ENCODE peak calls at places on chromosomes 6 and 20, in four cellular contexts. C is H1, E is cardiac muscle cell, N is stomach. R is an unnamed sample.

GRCh38 chr20:56788671-56789610 is 159.8 kb downstream of the TFAP2C start:
- DNase-seq in C (no peak), E (peak; percentile 47), N (no peak), R (no peak)

GRCh38 chr6:89084954-89085353 is 4.4 kb downstream of the PNRC1 start:
- DNase-seq in C (no peak), E (peak; percentile 46), N (no peak), R (no peak)

GRCh38 chr6:111589366-111589765 is 16.3 kb downstream of the TRAF3IP2 start:
- DNase-seq in C (no peak), E (peak; percentile 85), N (no peak), R (no peak)

GRCh38 chr6:115159733-115160132 is 816.9 kb upstream of the HS3ST5 start:
- DNase-seq in C (no peak), E (no peak), N (no peak), R (no peak)

GRCh38 chr6:28218312-28219248 is 6.5 kb upstream of the ZSCAN9 start:
- DNase-seq in C (peak; percentile 72), E (peak; percentile 78), N (peak; percentile 72), R (peak; percentile 55)

GRCh38 chr6:105892577-105893262 is 193.4 kb upstream of the PRDM1 start:
- DNase-seq in C (no peak), E (no peak), N (peak; percentile 45), R (no peak)

GRCh38 chr20:60206259-60206658 is 248.0 kb downstream of the CDH26 start:
- DNase-seq in C (no peak), E (peak; percentile 8), N (no peak), R (no peak)

GRCh38 chr6:158266131-158266530 is 46.1 kb upstream of the TULP4 start:
- DNase-seq in C (peak; percentile 13), E (no peak), N (no peak), R (no peak)

GRCh38 chr6:4008324-4009047 is 70.5 kb downstream of the FAM217A start:
- DNase-seq in C (no peak), E (peak; percentile 90), N (no peak), R (peak; percentile 60)

GRCh38 chr6:153767127-153767526 is 271.9 kb upstream of the OPRM1 start:
- DNase-seq in C (no peak), E (no peak), N (no peak), R (no peak)

GRCh38 chr6:116571683-116572000 is 338 bp downstream of the RWDD1 start:
- DNase-seq in C (no peak), E (no peak), N (no peak), R (no peak)

GRCh38 chr6:100126682-100127484 is 132.9 kb upstream of the MCHR2 start:
- DNase-seq in C (no peak), E (peak; percentile 6), N (no peak), R (no peak)

GRCh38 chr6:52098649-52099184 is 11.3 kb upstream of the PKHD1 start:
- DNase-seq in C (no peak), E (no peak), N (no peak), R (no peak)

GRCh38 chr20:41563087-41563486 is 55.1 kb downstream of the CHD6 start:
- DNase-seq in C (no peak), E (no peak), N (no peak), R (no peak)

GRCh38 chr6:31887608-31888007 is 8.8 kb upstream of the SLC44A4 start:
- DNase-seq in C (no peak), E (no peak), N (no peak), R (no peak)
- H3K36me3 ChIP-seq in C (peaks cover 76% of the 10 kb centered on the region), E (peaks cover 72% of the 10 kb centered on the region), N (peaks cover 73% of the 10 kb centered on the region), R (peaks cover 32% of the 10 kb centered on the region)

DNA sequence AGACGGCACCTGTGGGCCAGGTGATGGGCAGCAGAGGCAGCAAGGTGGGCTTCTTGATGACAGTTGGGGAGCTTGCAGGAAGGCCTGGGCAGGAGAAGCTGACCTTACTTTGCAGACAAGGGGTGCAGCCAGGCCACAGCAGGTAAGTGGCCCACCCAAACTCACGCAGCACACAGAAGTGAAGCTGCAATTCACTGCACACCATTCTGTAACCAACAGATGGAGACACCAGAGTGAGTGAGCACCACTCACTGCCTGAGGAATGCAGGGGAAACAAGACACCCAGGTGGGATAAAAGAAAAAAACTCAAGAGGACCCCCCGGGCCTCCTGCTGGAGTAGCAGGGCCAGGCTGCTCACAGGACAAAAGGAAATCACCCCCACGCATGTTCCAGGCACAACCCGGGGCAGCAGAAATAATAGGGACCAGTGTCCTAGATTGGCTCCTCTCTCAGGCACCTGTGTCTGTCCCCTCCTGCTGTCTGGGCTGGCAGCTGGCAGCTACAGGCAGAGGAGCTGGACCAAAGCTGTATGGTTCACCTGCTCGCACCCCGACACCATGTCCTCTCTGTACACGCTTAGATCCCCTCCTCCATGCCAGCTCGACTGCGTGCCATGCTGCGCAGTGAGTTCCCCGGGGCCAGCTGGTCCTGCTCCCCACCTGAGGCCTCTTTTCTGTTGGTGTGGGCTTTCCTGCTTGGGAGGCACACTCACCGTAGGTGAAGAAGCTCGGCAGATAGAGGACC is 4.9 kb downstream of the MTCH1 start:
- DNase-seq in C (no peak), E (no peak), N (no peak), R (no peak)
- H3K36me3 ChIP-seq in C (peaks cover 22% of the 10 kb centered on the region), E (peaks cover 12% of the 10 kb centered on the region), N (peaks cover 32% of the 10 kb centered on the region), R (peaks cover 23% of the 10 kb centered on the region)

DNA sequence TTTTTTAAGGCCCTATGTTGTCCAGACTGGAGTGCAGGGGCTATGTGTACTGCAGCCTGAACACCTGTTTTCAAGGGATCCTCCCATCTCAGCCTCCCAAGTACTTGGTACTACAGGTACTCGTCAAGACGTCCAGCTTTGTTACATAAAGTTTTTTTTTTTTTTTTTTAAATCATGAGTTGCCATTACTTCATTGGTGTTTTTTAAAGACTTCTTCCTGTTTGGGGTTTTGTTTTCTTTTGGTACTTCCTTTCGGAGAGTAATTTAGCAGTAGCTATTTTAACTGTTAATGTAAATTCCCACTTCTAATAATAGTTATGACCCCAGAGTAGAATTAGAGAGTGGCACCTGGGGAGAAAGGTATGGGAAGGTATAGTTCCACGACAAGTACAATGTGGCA is 10.5 kb downstream of the ZNFX1 start:
- DNase-seq in C (no peak), E (no peak), N (no peak), R (no peak)
- H3K36me3 ChIP-seq in C (peaks cover 55% of the 10 kb centered on the region), E (peaks cover 42% of the 10 kb centered on the region), N (peaks cover 53% of the 10 kb centered on the region), R (peaks cover 6% of the 10 kb centered on the region)

GRCh38 chr6:548091-548490 is 108.8 kb downstream of the HUS1B start:
- DNase-seq in C (no peak), E (no peak), N (no peak), R (no peak)
- H3K36me3 ChIP-seq in C (peaks cover 23% of the 10 kb centered on the region), E (peaks cover 10% of the 10 kb centered on the region), N (peaks cover 12% of the 10 kb centered on the region), R (no peaks in the 10 kb centered on the region)

GRCh38 chr20:48953653-48954052 is 32.1 kb downstream of the ARFGEF2 start:
- DNase-seq in C (no peak), E (no peak), N (no peak), R (no peak)
- H3K36me3 ChIP-seq in C (peaks cover 35% of the 10 kb centered on the region), E (peaks cover 8% of the 10 kb centered on the region), N (peaks cover 83% of the 10 kb centered on the region), R (no peaks in the 10 kb centered on the region)

GRCh38 chr20:63701051-63701328 is 4.5 kb downstream of the TNFRSF6B start:
- DNase-seq in C (no peak), E (no peak), N (no peak), R (no peak)

GRCh38 chr20:63701329-63702035 is 5.0 kb downstream of the TNFRSF6B start:
- DNase-seq in C (no peak), E (no peak), N (no peak), R (no peak)

GRCh38 chr20:63699466-63700198 is 3.2 kb downstream of the TNFRSF6B start:
- DNase-seq in C (no peak), E (no peak), N (no peak), R (no peak)

GRCh38 chr20:63698739-63699465 is 2.5 kb downstream of the TNFRSF6B start:
- DNase-seq in C (no peak), E (peak; percentile 84), N (no peak), R (no peak)

DNA sequence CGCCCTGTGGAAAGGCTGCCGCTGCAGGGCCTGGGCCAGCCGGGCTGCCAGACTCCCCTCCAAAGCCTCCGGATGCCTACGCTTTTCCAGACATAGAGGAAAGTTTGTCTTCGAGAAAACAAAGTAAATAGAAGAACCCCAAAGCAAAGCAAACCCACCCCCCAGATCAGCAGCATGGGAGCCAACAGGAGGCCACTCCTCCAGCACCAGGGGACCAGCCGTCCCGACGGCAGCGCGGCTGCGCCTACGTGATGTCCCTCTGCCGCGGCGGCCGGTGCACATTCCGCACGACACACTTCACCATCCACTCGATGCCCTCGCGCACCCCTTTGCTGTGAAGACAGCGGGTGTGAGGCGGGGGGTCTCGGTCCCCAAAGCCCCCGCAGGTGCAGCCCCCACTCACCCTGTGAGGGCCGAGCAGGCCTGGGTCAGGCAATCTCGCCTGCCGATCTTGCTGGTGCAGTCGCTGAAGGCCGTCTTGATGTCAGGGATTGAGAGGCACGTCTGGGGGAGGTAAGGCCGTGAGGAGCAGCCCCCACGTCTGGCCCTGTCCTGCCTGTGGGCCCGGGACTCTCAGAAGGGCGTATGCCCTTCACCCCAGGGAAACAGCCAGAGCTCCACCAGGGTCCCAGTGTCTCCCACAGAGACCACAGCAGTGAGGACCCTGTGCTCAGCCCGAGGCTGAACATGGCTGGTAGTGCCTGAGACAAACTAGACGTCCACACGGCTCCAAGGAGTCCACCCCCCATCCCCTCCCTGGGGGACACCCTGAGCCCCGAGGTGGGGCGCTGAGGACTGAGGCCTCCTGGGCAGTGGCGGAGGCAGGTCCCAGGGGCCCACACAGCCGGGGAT is 4.0 kb downstream of the TNFRSF6B start:
- DNase-seq in C (no peak), E (no peak), N (no peak), R (no peak)
- H3K36me3 ChIP-seq in C (peaks cover 10% of the 10 kb centered on the region), E (peaks cover 10% of the 10 kb centered on the region), N (peaks cover 13% of the 10 kb centered on the region), R (no peaks in the 10 kb centered on the region)

DNA sequence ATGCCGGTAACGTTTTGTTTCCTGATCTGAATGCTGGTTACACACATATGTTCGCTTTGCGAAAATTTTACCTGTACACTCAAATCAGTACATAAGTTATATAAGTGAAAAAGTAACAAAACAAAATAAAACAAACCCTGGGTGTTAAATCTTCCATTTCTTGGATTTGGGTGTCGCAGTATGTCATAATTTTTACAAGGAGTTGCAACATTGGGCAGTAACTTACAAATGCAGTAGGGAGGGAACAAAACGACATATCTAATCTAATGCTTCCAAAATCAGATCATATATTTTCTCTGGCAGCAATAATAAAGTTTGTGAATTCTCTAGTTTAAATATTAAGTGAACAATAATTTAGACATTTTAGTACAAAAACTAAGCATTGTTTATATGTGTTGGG is 25.2 kb downstream of the SNX14 start:
- DNase-seq in C (no peak), E (peak; percentile 29), N (no peak), R (no peak)
- H3K36me3 ChIP-seq in C (no peaks in the 10 kb centered on the region), E (peaks cover 7% of the 10 kb centered on the region), N (peaks cover 2% of the 10 kb centered on the region), R (no peaks in the 10 kb centered on the region)

DNA sequence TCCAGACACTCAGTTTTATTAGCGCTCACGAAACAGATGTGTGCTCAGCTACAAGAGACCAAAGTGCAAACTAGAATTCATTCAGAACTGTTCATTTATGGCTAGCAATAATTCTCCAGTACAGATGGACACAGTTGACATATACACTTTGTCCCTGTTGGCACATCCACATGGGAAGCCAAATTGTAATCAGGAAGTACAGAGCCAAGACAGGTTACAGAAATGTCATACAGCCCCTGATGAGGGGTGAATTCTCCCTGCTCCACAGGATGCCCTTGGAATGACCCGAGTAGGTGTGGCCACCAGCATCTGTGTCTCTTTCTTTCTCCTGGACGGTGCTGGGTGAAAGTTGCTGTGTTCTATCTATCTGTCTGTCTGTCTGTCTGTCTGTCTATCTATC is 7.6 kb downstream of the DHX35 start:
- DNase-seq in C (no peak), E (no peak), N (no peak), R (no peak)
- H3K36me3 ChIP-seq in C (peaks cover 42% of the 10 kb centered on the region), E (peaks cover 6% of the 10 kb centered on the region), N (peaks cover 4% of the 10 kb centered on the region), R (no peaks in the 10 kb centered on the region)

DNA sequence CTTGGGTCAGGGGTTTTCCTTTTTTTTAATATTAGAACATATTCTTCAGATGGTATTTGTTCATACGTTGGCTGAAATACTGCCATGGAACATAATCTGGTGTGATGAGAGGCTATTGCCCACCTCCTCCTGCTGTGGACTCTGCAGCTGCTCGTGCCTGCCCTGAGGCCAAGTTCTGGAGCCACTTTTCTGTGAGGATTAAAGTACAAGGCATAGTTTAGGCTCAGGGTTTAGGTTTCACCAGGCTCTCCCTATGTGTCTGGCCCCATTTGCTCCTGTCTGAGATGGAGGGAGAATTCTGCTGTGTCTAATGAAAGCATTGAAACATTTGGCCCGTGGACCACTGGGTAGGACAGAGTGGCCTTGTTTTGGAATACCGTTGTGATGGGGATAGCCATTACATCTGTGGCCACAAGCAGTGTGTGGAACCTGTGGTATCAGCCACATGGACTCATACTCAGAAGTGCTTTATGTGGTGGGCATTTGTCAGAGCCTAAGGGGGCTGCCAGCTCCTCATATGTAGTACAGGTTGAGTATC is 5.9 kb downstream of the WRNIP1 start:
- DNase-seq in C (no peak), E (no peak), N (no peak), R (no peak)
- H3K36me3 ChIP-seq in C (peaks cover 23% of the 10 kb centered on the region), E (no peaks in the 10 kb centered on the region), N (no peaks in the 10 kb centered on the region), R (peaks cover 2% of the 10 kb centered on the region)

R was measured in prostate gland.